ENCODE peak calls at places on chromosomes 12 and 14, in five cellular contexts. One of them, this sample, is unnamed.
A peak's percentile ranks its signal among the peaks of the same experiment; 100 is the strongest.

GRCh38 chr12:6284273-6284672 is 26.2 kb upstream of the PLEKHG6 start:
- DNase-seq in cardiac muscle cell: no peak
- DNase-seq in left ventricle myocardium inferior: no peak
- DNase-seq in GM12865: no peak
- DNase-seq in AG04450: no peak
- DNase-seq in this sample: peak; percentile 63

GRCh38 chr12:96425973-96426372 is 25.7 kb upstream of the CDK17 start:
- DNase-seq in GM12865: no peak
- DNase-seq in AG04450: peak; percentile 54
- DNase-seq in cardiac muscle cell: peak; percentile 75
- DNase-seq in left ventricle myocardium inferior: no peak
- DNase-seq in this sample: no peak

GRCh38 chr12:111532741-111533140 is 66.4 kb downstream of the ATXN2 start:
- DNase-seq in AG04450: no peak
- DNase-seq in GM12865: no peak
- DNase-seq in cardiac muscle cell: no peak
- DNase-seq in left ventricle myocardium inferior: no peak
- DNase-seq in this sample: peak; percentile 67

GRCh38 chr12:71626768-71627167 is 36.9 kb downstream of the ZFC3H1 start:
- DNase-seq in cardiac muscle cell: peak; percentile 59
- DNase-seq in GM12865: no peak
- DNase-seq in left ventricle myocardium inferior: no peak
- DNase-seq in AG04450: no peak
- DNase-seq in this sample: no peak

GRCh38 chr12:2640281-2640680 is 154.5 kb upstream of the FKBP4 start:
- DNase-seq in cardiac muscle cell: no peak
- DNase-seq in GM12865: no peak
- DNase-seq in AG04450: no peak
- DNase-seq in left ventricle myocardium inferior: no peak
- DNase-seq in this sample: peak; percentile 64

GRCh38 chr14:38042356-38042755 is 165.3 kb upstream of the SSTR1 start:
- DNase-seq in GM12865: no peak
- DNase-seq in cardiac muscle cell: peak; percentile 36
- DNase-seq in left ventricle myocardium inferior: no peak
- DNase-seq in AG04450: no peak
- DNase-seq in this sample: peak; percentile 54

GRCh38 chr12:47088021-47088944 is 8.5 kb upstream of the AMIGO2 start:
- DNase-seq in left ventricle myocardium inferior: no peak
- DNase-seq in AG04450: no peak
- DNase-seq in GM12865: no peak
- DNase-seq in cardiac muscle cell: peak; percentile 41
- DNase-seq in this sample: no peak

GRCh38 chr14:95255487-95255886 is 64.2 kb downstream of the CLMN start:
- DNase-seq in GM12865: peak; percentile 55
- DNase-seq in cardiac muscle cell: peak; percentile 81
- DNase-seq in AG04450: no peak
- DNase-seq in left ventricle myocardium inferior: no peak
- DNase-seq in this sample: peak; percentile 93

GRCh38 chr14:77033622-77034521 is 5.4 kb upstream of the IRF2BPL start:
- DNase-seq in left ventricle myocardium inferior: peak; percentile 89
- DNase-seq in AG04450: peak; percentile 93
- DNase-seq in cardiac muscle cell: peak; percentile 88
- DNase-seq in GM12865: peak; percentile 95
- DNase-seq in this sample: peak; percentile 95

GRCh38 chr12:57535764-57536596 is 11.0 kb downstream of the DCTN2 start:
- DNase-seq in AG04450: no peak
- DNase-seq in cardiac muscle cell: no peak
- DNase-seq in GM12865: no peak
- DNase-seq in left ventricle myocardium inferior: no peak
- DNase-seq in this sample: no peak

GRCh38 chr12:60035835-60036234 is 440.0 kb downstream of the SLC16A7 start:
- DNase-seq in left ventricle myocardium inferior: no peak
- DNase-seq in AG04450: no peak
- DNase-seq in GM12865: no peak
- DNase-seq in cardiac muscle cell: no peak
- DNase-seq in this sample: no peak

GRCh38 chr12:230925-231671 is 17.1 kb upstream of the SLC6A12 start:
- DNase-seq in AG04450: no peak
- DNase-seq in left ventricle myocardium inferior: no peak
- DNase-seq in cardiac muscle cell: no peak
- DNase-seq in GM12865: no peak
- DNase-seq in this sample: peak; percentile 49

GRCh38 chr12:111443586-111443985 is 37.9 kb downstream of the SH2B3 start:
- DNase-seq in cardiac muscle cell: no peak
- DNase-seq in AG04450: no peak
- DNase-seq in left ventricle myocardium inferior: no peak
- DNase-seq in GM12865: peak; percentile 59
- DNase-seq in this sample: peak; percentile 45

GRCh38 chr12:120343692-120344091 is 16.1 kb upstream of the PLA2G1B start:
- DNase-seq in GM12865: no peak
- DNase-seq in cardiac muscle cell: no peak
- DNase-seq in AG04450: no peak
- DNase-seq in left ventricle myocardium inferior: no peak
- DNase-seq in this sample: no peak

GRCh38 chr14:102487204-102487577 is 22.4 kb downstream of the ANKRD9 start:
- DNase-seq in cardiac muscle cell: peak; percentile 82
- DNase-seq in GM12865: no peak
- DNase-seq in AG04450: no peak
- DNase-seq in left ventricle myocardium inferior: no peak
- DNase-seq in this sample: peak; percentile 28

GRCh38 chr12:84910549-84911241 is 1.9 kb downstream of the SLC6A15 start:
- DNase-seq in AG04450: no peak
- DNase-seq in GM12865: no peak
- DNase-seq in left ventricle myocardium inferior: no peak
- DNase-seq in cardiac muscle cell: peak; percentile 38
- DNase-seq in this sample: peak; percentile 81

GRCh38 chr12:31326689-31327659 is 1.0 kb upstream of the SINHCAF start:
- DNase-seq in cardiac muscle cell: peak; percentile 31
- DNase-seq in AG04450: no peak
- DNase-seq in left ventricle myocardium inferior: no peak
- DNase-seq in GM12865: no peak
- DNase-seq in this sample: peak; percentile 50

GRCh38 chr14:58353516-58354299 is 42.0 kb upstream of the TOMM20L start:
- DNase-seq in left ventricle myocardium inferior: no peak
- DNase-seq in AG04450: no peak
- DNase-seq in GM12865: no peak
- DNase-seq in cardiac muscle cell: no peak
- DNase-seq in this sample: no peak

GRCh38 chr12:26555139-26555538 is 277.9 kb downstream of the ITPR2 start:
- DNase-seq in left ventricle myocardium inferior: no peak
- DNase-seq in AG04450: no peak
- DNase-seq in GM12865: no peak
- DNase-seq in cardiac muscle cell: peak; percentile 11
- DNase-seq in this sample: no peak

GRCh38 chr14:105205718-105206208 is 24.7 kb upstream of the NUDT14 start:
- DNase-seq in AG04450: no peak
- DNase-seq in GM12865: no peak
- DNase-seq in left ventricle myocardium inferior: no peak
- DNase-seq in cardiac muscle cell: no peak
- DNase-seq in this sample: no peak

GRCh38 chr14:75389679-75390078 is 38.1 kb upstream of the JDP2 start:
- DNase-seq in AG04450: no peak
- DNase-seq in left ventricle myocardium inferior: no peak
- DNase-seq in GM12865: no peak
- DNase-seq in cardiac muscle cell: no peak
- DNase-seq in this sample: no peak

GRCh38 chr12:131849700-131850553 is 21.7 kb downstream of the MMP17 start:
- DNase-seq in left ventricle myocardium inferior: no peak
- DNase-seq in AG04450: no peak
- DNase-seq in cardiac muscle cell: no peak
- DNase-seq in GM12865: no peak
- DNase-seq in this sample: no peak

GRCh38 chr12:56801661-56802622 is 38.8 kb downstream of the HSD17B6 start:
- DNase-seq in left ventricle myocardium inferior: no peak
- DNase-seq in AG04450: no peak
- DNase-seq in GM12865: no peak
- DNase-seq in cardiac muscle cell: no peak
- DNase-seq in this sample: no peak

GRCh38 chr12:66132408-66132807 is 1.9 kb upstream of the LLPH start:
- DNase-seq in GM12865: no peak
- DNase-seq in left ventricle myocardium inferior: no peak
- DNase-seq in AG04450: peak; percentile 63
- DNase-seq in cardiac muscle cell: peak; percentile 65
- DNase-seq in this sample: peak; percentile 76

GRCh38 chr12:112977641-112978040 is 678 bp upstream of the OAS2 start:
- DNase-seq in AG04450: no peak
- DNase-seq in cardiac muscle cell: no peak
- DNase-seq in left ventricle myocardium inferior: peak; percentile 27
- DNase-seq in GM12865: peak; percentile 44
- DNase-seq in this sample: no peak

GRCh38 chr14:54818201-54819133 is 84.2 kb downstream of the GCH1 start:
- DNase-seq in AG04450: no peak
- DNase-seq in GM12865: no peak
- DNase-seq in left ventricle myocardium inferior: no peak
- DNase-seq in cardiac muscle cell: peak; percentile 88
- DNase-seq in this sample: no peak

GRCh38 chr12:1069846-1070245 is 78.8 kb downstream of the ERC1 start:
- DNase-seq in AG04450: no peak
- DNase-seq in GM12865: no peak
- DNase-seq in left ventricle myocardium inferior: no peak
- DNase-seq in cardiac muscle cell: no peak
- DNase-seq in this sample: no peak

GRCh38 chr12:42679402-42679801 is 89.9 kb upstream of the PRICKLE1 start:
- DNase-seq in cardiac muscle cell: no peak
- DNase-seq in GM12865: no peak
- DNase-seq in left ventricle myocardium inferior: no peak
- DNase-seq in AG04450: peak; percentile 44
- DNase-seq in this sample: no peak

GRCh38 chr12:62211510-62211909 is 48.7 kb upstream of the USP15 start:
- DNase-seq in GM12865: no peak
- DNase-seq in AG04450: no peak
- DNase-seq in cardiac muscle cell: peak; percentile 63
- DNase-seq in left ventricle myocardium inferior: no peak
- DNase-seq in this sample: no peak

GRCh38 chr12:92827836-92828431 is 101.2 kb downstream of the EEA1 start:
- DNase-seq in cardiac muscle cell: peak; percentile 68
- DNase-seq in GM12865: peak; percentile 70
- DNase-seq in left ventricle myocardium inferior: no peak
- DNase-seq in AG04450: no peak
- DNase-seq in this sample: peak; percentile 73
- TF ChIP-seq CTCF in cardiac muscle cell: peak; percentile 93
- TF ChIP-seq CTCF in GM12865: peak; percentile 79
- TF ChIP-seq CTCF in left ventricle myocardium inferior: peak; percentile 56
- TF ChIP-seq CTCF in AG04450: peak; percentile 87
- TF ChIP-seq CTCF in this sample: peak; percentile 90

DNA sequence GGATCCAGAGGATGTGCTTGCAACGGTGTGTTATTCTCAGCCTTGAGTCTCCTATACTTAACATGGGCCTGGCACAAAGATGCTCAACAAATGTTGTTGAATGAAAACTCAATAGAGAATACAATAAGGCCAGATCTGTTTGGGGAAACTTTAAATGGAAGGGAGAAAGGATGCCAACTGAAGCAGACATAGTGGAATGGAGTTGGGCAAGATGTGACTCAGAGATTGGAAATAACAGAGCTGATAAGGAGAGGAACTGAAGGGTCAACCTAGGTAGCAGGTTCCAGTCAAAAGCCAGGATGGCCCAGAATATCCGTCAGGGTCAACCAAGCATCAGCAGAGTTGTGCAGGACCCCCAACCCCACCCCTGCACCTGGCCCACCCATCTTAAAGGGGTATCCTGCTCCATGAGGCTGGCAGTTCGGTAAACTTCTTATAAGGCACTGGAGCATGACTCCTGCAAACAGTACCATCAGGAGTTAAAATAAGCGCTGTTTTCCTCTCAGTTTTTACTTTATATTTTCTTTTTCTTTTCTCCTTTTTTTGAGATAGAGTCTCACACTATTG is 1.0 kb upstream of the BCDIN3D start:
- DNase-seq in AG04450: no peak
- DNase-seq in cardiac muscle cell: no peak
- DNase-seq in GM12865: no peak
- DNase-seq in left ventricle myocardium inferior: no peak
- DNase-seq in this sample: no peak
- H3K4me3 ChIP-seq in AG04450: no peak overlapping the region
- H3K4me3 ChIP-seq in cardiac muscle cell: no peak overlapping the region
- H3K4me3 ChIP-seq in GM12865: no peak overlapping the region
- H3K4me3 ChIP-seq in left ventricle myocardium inferior: no peak overlapping the region
- H3K4me3 ChIP-seq in this sample: peak overlapping the region; percentile 93

GRCh38 chr12:122981036-122981471 is 573 bp downstream of the ARL6IP4 start:
- DNase-seq in cardiac muscle cell: peak; percentile 23
- DNase-seq in left ventricle myocardium inferior: no peak
- DNase-seq in GM12865: no peak
- DNase-seq in AG04450: no peak
- DNase-seq in this sample: peak; percentile 83
- TF ChIP-seq CTCF in cardiac muscle cell: no peak
- TF ChIP-seq CTCF in left ventricle myocardium inferior: no peak
- TF ChIP-seq CTCF in GM12865: no peak
- TF ChIP-seq CTCF in AG04450: no peak
- TF ChIP-seq CTCF in this sample: peak; percentile 9

DNA sequence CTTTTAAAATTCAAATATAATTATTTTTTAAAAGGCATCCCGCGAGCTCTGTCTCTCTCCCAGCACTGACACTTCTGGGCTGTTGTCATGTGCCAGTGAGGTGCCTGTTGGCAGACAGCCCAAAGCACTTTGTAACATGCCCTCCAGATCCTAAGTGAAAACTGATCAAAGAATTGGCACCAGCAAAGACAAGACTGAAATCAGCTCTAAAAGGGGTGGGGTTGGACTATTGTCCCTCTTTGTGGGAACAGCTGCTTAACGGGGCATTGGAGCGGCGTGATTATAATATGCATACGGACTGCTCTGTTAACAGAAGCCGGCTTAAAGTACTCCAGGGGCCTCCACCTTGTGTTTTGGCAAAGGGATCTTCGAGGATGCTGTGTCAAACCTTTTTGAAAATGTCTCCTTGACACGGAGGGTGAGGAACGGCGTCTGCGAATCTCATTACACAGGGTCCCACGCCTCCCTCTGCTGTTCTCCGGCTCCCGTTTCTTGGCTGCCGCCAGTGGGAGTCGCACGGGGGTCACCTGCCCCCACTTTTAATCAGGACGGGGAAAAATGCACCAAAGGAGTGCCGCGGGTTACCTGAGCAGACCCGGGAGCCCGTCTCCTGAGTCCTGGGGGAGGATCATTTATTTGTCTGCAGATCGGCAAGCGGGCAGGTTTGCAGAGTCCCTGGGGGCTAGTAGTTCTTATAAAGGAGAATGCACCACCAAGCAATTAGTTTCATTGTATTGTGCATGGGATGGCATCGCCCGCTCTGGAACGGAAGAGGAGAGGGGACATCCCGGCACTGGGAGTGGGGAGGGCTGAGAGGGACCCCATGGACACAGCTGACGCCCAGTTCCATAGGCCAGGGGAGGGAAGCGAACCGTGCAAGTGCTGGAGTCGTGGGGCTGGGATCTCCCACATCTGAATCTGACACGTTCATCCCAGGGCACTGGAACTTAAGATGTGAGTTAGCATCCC is 44.3 kb downstream of the SPRING1 start:
- DNase-seq in GM12865: no peak
- DNase-seq in AG04450: no peak
- DNase-seq in left ventricle myocardium inferior: no peak
- DNase-seq in cardiac muscle cell: no peak
- DNase-seq in this sample: peak; percentile 69
- H3K4me3 ChIP-seq in GM12865: no peak overlapping the region
- H3K4me3 ChIP-seq in AG04450: peak overlapping the region; percentile 7
- H3K4me3 ChIP-seq in left ventricle myocardium inferior: peak overlapping the region; percentile 56
- H3K4me3 ChIP-seq in cardiac muscle cell: peak overlapping the region; percentile 10
- H3K4me3 ChIP-seq in this sample: peak overlapping the region; percentile 17